ENCODE peak calls at places on chromosomes 16 and 17, in four cellular contexts. One of them, this sample, is unnamed.

GRCh38 chr17:45050680-45051059 is 762 bp downstream of the DCAKD start:
- DNase-seq in HepG2: peak
- DNase-seq in H1: no peak
- DNase-seq in K562: peak
- DNase-seq in this sample: no peak

GRCh38 chr17:63189082-63189481 is 223.0 kb downstream of the TANC2 start:
- DNase-seq in HepG2: no peak
- DNase-seq in H1: no peak
- DNase-seq in K562: no peak
- DNase-seq in this sample: no peak

GRCh38 chr17:39002991-39003715 is 36.0 kb upstream of the FBXO47 start:
- DNase-seq in HepG2: no peak
- DNase-seq in H1: no peak
- DNase-seq in K562: peak
- DNase-seq in this sample: no peak

GRCh38 chr17:3035256-3035967 is 28.0 kb downstream of the OR1D5 start:
- DNase-seq in HepG2: no peak
- DNase-seq in H1: no peak
- DNase-seq in K562: no peak
- DNase-seq in this sample: no peak

GRCh38 chr16:82192665-82193064 is 22.6 kb upstream of the MPHOSPH6 start:
- DNase-seq in HepG2: no peak
- DNase-seq in H1: no peak
- DNase-seq in K562: no peak
- DNase-seq in this sample: no peak

GRCh38 chr17:15999974-16000827 is 577 bp downstream of the TTC19 start:
- DNase-seq in HepG2: peak
- DNase-seq in H1: no peak
- DNase-seq in K562: no peak
- DNase-seq in this sample: no peak

GRCh38 chr16:29991571-29991904 is 3.9 kb downstream of the HIRIP3 start:
- DNase-seq in HepG2: no peak
- DNase-seq in H1: no peak
- DNase-seq in K562: no peak
- DNase-seq in this sample: no peak

GRCh38 chr16:75433732-75434413 is 570 bp upstream of the CFDP1 start:
- DNase-seq in HepG2: peak
- DNase-seq in H1: peak
- DNase-seq in K562: peak
- DNase-seq in this sample: no peak

GRCh38 chr17:8859029-8859803 is 8.3 kb downstream of the PIK3R6 start:
- DNase-seq in HepG2: peak
- DNase-seq in H1: no peak
- DNase-seq in K562: no peak
- DNase-seq in this sample: no peak

GRCh38 chr16:1378804-1379053 is 27.0 kb downstream of the GNPTG start:
- DNase-seq in HepG2: no peak
- DNase-seq in H1: no peak
- DNase-seq in K562: peak
- DNase-seq in this sample: no peak

GRCh38 chr17:44919885-44920564 is 4.7 kb upstream of the GFAP start:
- DNase-seq in HepG2: peak
- DNase-seq in H1: peak
- DNase-seq in K562: peak
- DNase-seq in this sample: peak

GRCh38 chr17:61223725-61224124 is 175.9 kb upstream of the TBX2 start:
- DNase-seq in HepG2: no peak
- DNase-seq in H1: no peak
- DNase-seq in K562: no peak
- DNase-seq in this sample: no peak

GRCh38 chr17:10614536-10615155 is 42.5 kb downstream of the MYH3 start:
- DNase-seq in HepG2: peak
- DNase-seq in H1: no peak
- DNase-seq in K562: peak
- DNase-seq in this sample: no peak

GRCh38 chr16:23539984-23540816 is 16.9 kb downstream of the EARS2 start:
- DNase-seq in HepG2: peak
- DNase-seq in H1: no peak
- DNase-seq in K562: no peak
- DNase-seq in this sample: no peak

GRCh38 chr17:44924107-44924544 is 8.8 kb upstream of the GFAP start:
- DNase-seq in HepG2: no peak
- DNase-seq in H1: no peak
- DNase-seq in K562: no peak
- DNase-seq in this sample: no peak

GRCh38 chr17:31490991-31491793 is 99.7 kb downstream of the RAB11FIP4 start:
- DNase-seq in HepG2: no peak
- DNase-seq in H1: no peak
- DNase-seq in K562: no peak
- DNase-seq in this sample: peak

GRCh38 chr17:21286771-21287702 is 2.5 kb downstream of the MAP2K3 start:
- DNase-seq in HepG2: peak
- DNase-seq in H1: no peak
- DNase-seq in K562: no peak
- DNase-seq in this sample: no peak

GRCh38 chr16:66462912-66463311 is 35.8 kb downstream of the BEAN1 start:
- DNase-seq in HepG2: no peak
- DNase-seq in H1: no peak
- DNase-seq in K562: no peak
- DNase-seq in this sample: no peak

GRCh38 chr17:10668771-10669170 is 11.7 kb upstream of the MYH3 start:
- DNase-seq in HepG2: no peak
- DNase-seq in H1: no peak
- DNase-seq in K562: no peak
- DNase-seq in this sample: no peak

GRCh38 chr17:71922439-71922838 is 198.4 kb upstream of the SOX9 start:
- DNase-seq in HepG2: no peak
- DNase-seq in H1: no peak
- DNase-seq in K562: no peak
- DNase-seq in this sample: peak

GRCh38 chr16:53433509-53433908 is 762 bp upstream of the RBL2 start:
- DNase-seq in HepG2: no peak
- DNase-seq in H1: no peak
- DNase-seq in K562: peak
- DNase-seq in this sample: no peak

DNA sequence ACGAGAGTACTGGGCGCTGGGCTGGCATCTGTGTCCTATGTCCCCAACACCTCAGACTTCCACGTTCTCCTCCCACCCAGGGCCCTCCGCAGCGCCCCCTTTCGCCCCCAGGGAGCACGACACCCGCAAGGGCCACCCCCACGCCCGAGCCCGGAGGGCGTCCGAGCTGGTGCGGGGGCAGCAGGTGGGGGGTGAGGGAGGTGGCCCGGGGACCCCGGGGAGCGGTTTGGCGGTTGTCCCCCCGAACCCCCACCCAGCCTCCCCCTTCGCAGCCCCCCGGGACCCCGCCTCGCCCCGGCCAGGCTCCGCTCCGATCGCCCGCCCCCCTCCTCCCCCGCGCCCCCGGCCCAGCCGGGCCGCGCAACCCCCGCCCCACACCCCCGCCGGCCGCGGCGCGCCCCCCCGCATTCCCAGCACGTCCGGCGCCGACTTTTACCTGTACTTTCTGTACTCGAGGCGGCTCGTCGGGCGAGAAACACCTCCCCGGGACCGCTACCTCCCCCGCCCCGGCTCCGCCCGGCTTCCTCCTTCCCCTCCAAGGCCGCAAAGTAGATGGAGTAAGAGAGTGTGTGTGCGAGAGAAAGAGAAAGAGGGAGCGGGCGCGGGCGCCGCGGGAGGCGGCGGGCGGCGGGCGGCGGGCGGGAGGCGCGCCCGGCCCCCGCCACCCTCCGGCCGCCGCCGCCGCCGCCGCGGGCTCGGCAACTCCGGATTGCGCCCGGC is 897 bp downstream of the CDYL2 start:
- DNase-seq in HepG2: no peak
- DNase-seq in H1: no peak
- DNase-seq in K562: peak
- DNase-seq in this sample: no peak
- TF ChIP-seq ATF2 in HepG2: no peak
- TF ChIP-seq ATF2 in H1: no peak
- TF ChIP-seq ATF2 in K562: no peak
- TF ChIP-seq ATF2 in this sample: no peak

DNA sequence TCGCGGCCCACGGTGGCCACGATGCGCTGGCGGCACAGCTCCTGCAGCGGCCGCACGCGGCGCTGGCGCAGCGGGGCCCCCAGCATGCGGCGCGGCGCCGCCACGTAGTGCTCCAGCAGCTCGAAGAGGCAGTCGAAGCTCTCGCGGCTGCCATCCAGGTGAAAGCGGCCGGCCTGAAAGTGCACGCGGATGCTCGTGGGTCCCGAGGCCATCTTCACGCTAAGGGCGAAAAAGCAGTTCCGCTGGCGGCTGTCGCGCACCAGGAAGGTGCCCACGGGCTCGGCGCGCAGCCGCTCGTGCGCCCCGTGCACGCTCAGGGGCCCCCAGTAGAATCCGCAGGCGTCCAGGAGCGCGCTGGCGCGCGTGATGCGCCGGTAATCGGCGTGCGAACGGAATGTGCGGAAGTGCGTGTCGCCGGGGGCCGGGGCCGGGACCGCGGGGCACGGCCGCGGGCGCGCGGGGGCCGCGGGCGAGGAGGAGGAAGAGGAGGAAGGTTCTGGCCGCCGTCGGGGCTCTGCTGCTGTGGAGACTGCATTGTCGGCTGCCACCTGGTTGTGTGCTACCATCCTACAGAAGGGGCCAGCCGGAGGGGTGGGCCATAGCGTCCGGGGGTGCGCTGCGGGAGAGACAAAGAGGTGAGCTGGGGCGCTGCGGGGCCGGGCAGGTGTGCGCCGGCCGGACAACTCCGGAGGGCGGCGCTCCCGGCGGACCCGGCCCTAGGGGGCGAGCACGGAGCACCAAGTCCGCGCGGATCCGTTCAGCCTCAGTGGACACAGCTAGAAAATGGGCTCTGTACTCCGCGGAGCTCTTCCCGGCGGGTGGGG is 879 bp downstream of the SOCS1 start:
- DNase-seq in HepG2: no peak
- DNase-seq in H1: no peak
- DNase-seq in K562: peak
- DNase-seq in this sample: no peak
- TF ChIP-seq EZH2 in HepG2: no peak
- TF ChIP-seq EZH2 in H1: no peak
- TF ChIP-seq EZH2 in K562: no peak
- TF ChIP-seq EZH2 in this sample: no peak

GRCh38 chr17:49985310-49985990 is 9.6 kb downstream of the DLX3 start:
- DNase-seq in HepG2: no peak
- DNase-seq in H1: no peak
- DNase-seq in K562: no peak
- DNase-seq in this sample: no peak

GRCh38 chr17:49989518-49989880 is 5.5 kb downstream of the DLX3 start:
- DNase-seq in HepG2: no peak
- DNase-seq in H1: no peak
- DNase-seq in K562: no peak
- DNase-seq in this sample: no peak

GRCh38 chr17:49987290-49987585 is 7.8 kb downstream of the DLX3 start:
- DNase-seq in HepG2: no peak
- DNase-seq in H1: no peak
- DNase-seq in K562: no peak
- DNase-seq in this sample: no peak

GRCh38 chr17:49986396-49987289 is 8.4 kb downstream of the DLX3 start:
- DNase-seq in HepG2: no peak
- DNase-seq in H1: no peak
- DNase-seq in K562: no peak
- DNase-seq in this sample: no peak

DNA sequence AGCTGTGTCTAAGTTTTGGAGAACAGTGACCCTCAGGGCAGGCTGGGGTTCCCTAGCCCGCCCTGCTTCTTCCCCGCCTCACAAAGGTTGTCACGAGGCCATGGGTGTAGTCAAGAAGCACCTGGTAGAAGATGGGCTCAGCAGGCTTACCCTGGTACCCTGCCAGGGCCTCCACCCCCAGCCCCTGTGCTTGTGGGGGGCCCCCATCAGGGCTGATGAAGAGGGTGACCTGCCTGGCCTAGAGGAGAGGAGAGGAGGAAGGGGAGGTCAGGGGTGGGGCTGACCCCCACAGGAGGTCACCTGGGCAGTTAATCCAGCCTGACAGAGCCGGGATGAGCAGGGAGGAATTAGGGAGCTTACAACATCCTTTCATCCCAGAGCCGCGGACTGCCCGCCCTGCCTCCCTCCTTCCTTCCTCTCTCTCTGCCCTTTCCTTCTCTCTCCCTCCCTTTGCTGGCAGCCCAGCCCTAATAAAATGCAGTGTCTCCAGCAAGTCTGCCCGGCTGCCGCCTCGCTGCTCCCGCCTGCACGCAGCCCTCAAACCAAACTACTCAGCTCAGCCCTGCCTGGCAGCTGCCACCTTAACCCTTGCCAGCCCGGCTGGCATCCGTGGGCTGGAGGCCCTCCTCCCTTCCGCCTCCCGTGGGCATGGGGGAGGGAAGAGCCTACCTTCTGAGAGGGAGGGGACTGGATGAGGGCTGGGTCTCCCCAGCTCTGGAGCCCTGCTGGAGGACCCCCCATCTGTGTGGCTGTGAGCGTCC is 7.2 kb downstream of the DLX3 start:
- DNase-seq in HepG2: no peak
- DNase-seq in H1: no peak
- DNase-seq in K562: no peak
- DNase-seq in this sample: no peak
- TF ChIP-seq JUND in HepG2: no peak
- TF ChIP-seq JUND in H1: no peak
- TF ChIP-seq JUND in K562: no peak
- TF ChIP-seq JUND in this sample: no peak

GRCh38 chr16:3030872-3031212 is 5.9 kb downstream of the BICDL2 start:
- DNase-seq in HepG2: no peak
- DNase-seq in H1: no peak
- DNase-seq in K562: no peak
- DNase-seq in this sample: no peak

GRCh38 chr16:3028716-3029319 is 5.0 kb downstream of the THOC6 start:
- DNase-seq in HepG2: no peak
- DNase-seq in H1: no peak
- DNase-seq in K562: no peak
- DNase-seq in this sample: no peak

GRCh38 chr16:3027983-3028715 is 4.3 kb downstream of the THOC6 start:
- DNase-seq in HepG2: peak
- DNase-seq in H1: peak
- DNase-seq in K562: peak
- DNase-seq in this sample: peak

GRCh38 chr16:3030128-3030871 is 6.4 kb downstream of the BICDL2 start:
- DNase-seq in HepG2: no peak
- DNase-seq in H1: no peak
- DNase-seq in K562: no peak
- DNase-seq in this sample: no peak

DNA sequence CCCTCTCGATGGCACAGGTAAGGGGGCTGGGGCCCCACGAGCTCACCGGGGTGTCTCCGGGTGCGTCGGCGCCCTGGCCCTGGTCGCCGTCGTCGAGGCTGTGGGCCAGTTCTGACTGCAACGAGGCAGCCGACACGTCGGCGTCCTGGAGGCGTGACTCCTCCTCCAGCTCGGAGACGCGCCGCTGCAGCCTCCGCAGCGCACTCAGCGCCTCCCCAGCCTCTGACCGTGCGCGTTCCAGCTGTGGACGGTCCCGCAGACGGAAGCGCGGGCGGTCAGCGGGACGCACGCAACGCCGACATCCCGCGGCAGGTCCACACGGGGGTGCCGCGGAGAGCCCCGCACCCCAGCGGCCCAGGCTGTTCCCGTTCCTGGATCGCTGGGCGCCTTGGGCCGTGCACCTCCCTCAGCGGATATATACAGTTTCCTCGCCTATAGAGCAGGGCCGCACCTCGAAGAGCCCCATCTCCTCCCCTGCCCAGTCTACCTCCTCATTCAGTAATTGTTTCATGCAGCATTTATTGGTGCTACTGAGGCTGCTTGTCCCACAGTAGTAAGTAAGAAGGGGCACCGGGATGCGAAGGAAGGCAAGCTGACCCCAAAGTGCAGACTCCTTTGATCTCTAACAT is 5.8 kb downstream of the THOC6 start:
- DNase-seq in HepG2: no peak
- DNase-seq in H1: no peak
- DNase-seq in K562: peak
- DNase-seq in this sample: no peak
- TF ChIP-seq ATF2 in HepG2: no peak
- TF ChIP-seq ATF2 in H1: no peak
- TF ChIP-seq ATF2 in K562: no peak
- TF ChIP-seq ATF2 in this sample: no peak